ENCODE peak calls at places on chromosomes 7 and 10, in nine cellular contexts. L, N, Z, M, Q, O, E, R and B are unnamed samples. For H3K4me1, the result is how much of the 10 kb centered on the place peaks cover.

GRCh38 chr7:131895541-131896173 is 339.2 kb upstream of the PODXL start:
- DNase-seq in L (no peak), N (no peak), Z (no peak), M (no peak), Q (no peak), O (peak), E (no peak), R (no peak), B (no peak)

GRCh38 chr7:143945423-143945822 is 9.2 kb upstream of the OR2F1 start:
- DNase-seq in L (no peak), N (no peak), Z (no peak), M (no peak), Q (no peak), O (no peak), E (no peak), R (no peak), B (no peak)

GRCh38 chr7:68015565-68016532 is 1019.2 kb downstream of the TYW1 start:
- DNase-seq in L (no peak), N (no peak), Z (no peak), M (no peak), Q (no peak), O (no peak), E (no peak), R (no peak), B (no peak)

GRCh38 chr10:50851884-50852671 is 33.3 kb downstream of the A1CF start:
- DNase-seq in L (no peak), N (no peak), Z (peak), M (no peak), Q (no peak), O (no peak), E (peak), R (no peak), B (no peak)

GRCh38 chr10:110239892-110240291 is 32.5 kb downstream of the MXI1 start:
- DNase-seq in L (no peak), N (no peak), Z (no peak), M (no peak), Q (no peak), O (no peak), E (no peak), R (no peak), B (no peak)

GRCh38 chr7:38728145-38728544 is 97.0 kb upstream of the AMPH start:
- DNase-seq in L (no peak), N (no peak), Z (no peak), M (no peak), Q (no peak), O (no peak), E (no peak), R (no peak), B (no peak)

GRCh38 chr10:34112431-34112830 is 702.7 kb downstream of the PARD3 start:
- DNase-seq in L (no peak), N (no peak), Z (no peak), M (no peak), Q (no peak), O (no peak), E (no peak), R (no peak), B (no peak)

GRCh38 chr7:120353171-120353570 is 80.2 kb downstream of the KCND2 start:
- DNase-seq in L (no peak), N (no peak), Z (no peak), M (no peak), Q (no peak), O (no peak), E (no peak), R (no peak), B (no peak)

GRCh38 chr7:75982306-75983064 is 11.9 kb downstream of the TMEM120A start:
- DNase-seq in L (no peak), N (no peak), Z (no peak), M (no peak), Q (no peak), O (no peak), E (no peak), R (no peak), B (no peak)

GRCh38 chr7:116988363-116988989 is 35.2 kb downstream of the ST7 start:
- DNase-seq in L (no peak), N (no peak), Z (no peak), M (peak), Q (no peak), O (no peak), E (no peak), R (no peak), B (peak)

GRCh38 chr10:102631525-102632393 is 12.5 kb upstream of the TRIM8 start:
- DNase-seq in L (no peak), N (no peak), Z (no peak), M (no peak), Q (no peak), O (no peak), E (no peak), R (no peak), B (no peak)

GRCh38 chr10:102628451-102628911 is 15.8 kb upstream of the TRIM8 start:
- DNase-seq in L (no peak), N (peak), Z (no peak), M (no peak), Q (no peak), O (no peak), E (peak), R (no peak), B (no peak)

GRCh38 chr10:102632394-102633062 is 11.8 kb upstream of the TRIM8 start:
- DNase-seq in L (no peak), N (no peak), Z (no peak), M (no peak), Q (no peak), O (no peak), E (no peak), R (no peak), B (no peak)

GRCh38 chr10:102629661-102630614 is 14.3 kb upstream of the TRIM8 start:
- DNase-seq in L (no peak), N (no peak), Z (no peak), M (no peak), Q (no peak), O (no peak), E (no peak), R (no peak), B (no peak)

GRCh38 chr10:102630663-102631062 is 13.6 kb upstream of the TRIM8 start:
- DNase-seq in L (no peak), N (no peak), Z (no peak), M (no peak), Q (no peak), O (no peak), E (no peak), R (no peak), B (no peak)
- H3K4me1 ChIP-seq in L (under half), N (half or more), Z (under half), M (under half), Q (under half), O (under half), E (under half), R (half or more), B (under half)

GRCh38 chr7:151460474-151460855 is 20.5 kb upstream of the CRYGN start:
- DNase-seq in L (no peak), N (peak), Z (no peak), M (no peak), Q (no peak), O (no peak), E (peak), R (no peak), B (no peak)

GRCh38 chr7:151461942-151462230 is 21.9 kb upstream of the CRYGN start:
- DNase-seq in L (no peak), N (no peak), Z (no peak), M (no peak), Q (no peak), O (no peak), E (no peak), R (no peak), B (no peak)

GRCh38 chr7:151462306-151462779 is 22.4 kb upstream of the CRYGN start:
- DNase-seq in L (no peak), N (no peak), Z (no peak), M (no peak), Q (no peak), O (no peak), E (no peak), R (no peak), B (no peak)

GRCh38 chr7:151459726-151460473 is 20.0 kb upstream of the CRYGN start:
- DNase-seq in L (no peak), N (peak), Z (peak), M (no peak), Q (peak), O (peak), E (peak), R (peak), B (no peak)

GRCh38 chr7:151461096-151461941 is 21.4 kb upstream of the CRYGN start:
- DNase-seq in L (no peak), N (no peak), Z (no peak), M (no peak), Q (no peak), O (no peak), E (no peak), R (no peak), B (no peak)
- H3K4me3 ChIP-seq in L (no peak), N (no peak), Z (no peak), M (no peak), Q (no peak), O (no peak), E (no peak), R (no peak), B (no peak)

GRCh38 chr10:72297281-72297967 is 23.7 kb downstream of the DDIT4 start:
- DNase-seq in L (peak), N (peak), Z (peak), M (peak), Q (peak), O (no peak), E (peak), R (peak), B (peak)

GRCh38 chr10:72297968-72298773 is 24.4 kb downstream of the DDIT4 start:
- DNase-seq in L (peak), N (peak), Z (peak), M (peak), Q (peak), O (peak), E (peak), R (peak), B (peak)

GRCh38 chr10:72298774-72299519 is 25.2 kb downstream of the DDIT4 start:
- DNase-seq in L (no peak), N (no peak), Z (no peak), M (no peak), Q (no peak), O (no peak), E (no peak), R (no peak), B (no peak)

GRCh38 chr10:72292223-72292691 is 18.5 kb downstream of the DDIT4 start:
- DNase-seq in L (peak), N (no peak), Z (peak), M (no peak), Q (peak), O (no peak), E (peak), R (no peak), B (no peak)

GRCh38 chr10:72295330-72295910 is 21.7 kb downstream of the DDIT4 start:
- DNase-seq in L (no peak), N (no peak), Z (no peak), M (no peak), Q (no peak), O (no peak), E (no peak), R (no peak), B (no peak)
- H3K27ac ChIP-seq in L (peak), N (no peak), Z (no peak), M (no peak), Q (no peak), O (peak), E (peak), R (peak), B (peak)

GRCh38 chr7:30028749-30029635 is 780 bp downstream of the PLEKHA8 start:
- DNase-seq in L (peak), N (peak), Z (no peak), M (peak), Q (no peak), O (no peak), E (no peak), R (peak), B (peak)
- H3K4me1 ChIP-seq in L (under half), N (half or more), Z (under half), M (under half), Q (under half), O (under half), E (under half), R (under half), B (under half)

GRCh38 chr7:31443457-31443856 is 70.4 kb upstream of the ITPRID1 start:
- DNase-seq in L (no peak), N (no peak), Z (peak), M (peak), Q (no peak), O (peak), E (no peak), R (no peak), B (peak)

GRCh38 chr7:31440511-31440910 is 73.4 kb upstream of the ITPRID1 start:
- DNase-seq in L (no peak), N (no peak), Z (no peak), M (no peak), Q (no peak), O (no peak), E (no peak), R (no peak), B (no peak)

GRCh38 chr7:31439165-31439564 is 74.7 kb upstream of the ITPRID1 start:
- DNase-seq in L (no peak), N (no peak), Z (no peak), M (no peak), Q (no peak), O (no peak), E (no peak), R (no peak), B (no peak)

GRCh38 chr7:31448649-31449048 is 65.2 kb upstream of the ITPRID1 start:
- DNase-seq in L (no peak), N (no peak), Z (no peak), M (no peak), Q (no peak), O (no peak), E (no peak), R (no peak), B (no peak)

DNA sequence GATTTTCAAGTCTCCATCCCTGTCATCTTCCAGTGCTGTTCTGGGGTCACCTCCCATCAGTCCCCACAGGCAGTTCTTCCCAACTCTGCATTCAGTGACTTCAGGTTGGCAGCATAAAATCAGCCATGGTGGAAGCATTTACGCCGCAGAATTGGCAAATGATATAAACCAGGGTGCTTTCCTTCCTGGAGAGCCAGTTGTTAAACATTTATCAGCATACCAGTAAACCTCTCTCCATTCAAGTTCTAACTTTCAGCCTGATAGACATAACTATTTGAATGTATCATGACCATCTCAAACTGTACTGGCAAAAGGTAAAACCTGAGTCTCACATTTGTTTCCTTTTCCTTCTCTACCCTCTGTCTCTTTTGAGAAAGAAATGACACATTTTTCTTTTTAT is 69.7 kb upstream of the ITPRID1 start:
- DNase-seq in L (no peak), N (no peak), Z (no peak), M (no peak), Q (no peak), O (no peak), E (no peak), R (no peak), B (no peak)
- H3K4me3 ChIP-seq in L (no peak), N (no peak), Z (no peak), M (no peak), Q (no peak), O (no peak), E (no peak), R (no peak), B (no peak)